ENCODE peak calls at places on chromosomes 11 and 22, in seven cellular contexts. U, H, E, J, F, B and R are unnamed samples.

GRCh38 chr11:102111787-102112653 is 1.8 kb downstream of the YAP1 start:
- DNase-seq in U (peak; percentile 65), H (no peak), E (peak; percentile 85), J (peak; percentile 89), F (no peak), B (no peak), R (peak; percentile 92)

GRCh38 chr22:38953577-38954413 is 3.6 kb upstream of the APOBEC3A start:
- DNase-seq in U (no peak), H (no peak), E (no peak), J (no peak), F (no peak), B (peak; percentile 74), R (no peak)

GRCh38 chr11:33701831-33702230 is 1.2 kb upstream of the C11orf91 start:
- DNase-seq in U (no peak), H (no peak), E (peak; percentile 87), J (peak; percentile 77), F (peak; percentile 78), B (no peak), R (peak; percentile 92)

GRCh38 chr11:65526744-65527143 is 1.9 kb downstream of the SCYL1 start:
- DNase-seq in U (no peak), H (no peak), E (no peak), J (no peak), F (no peak), B (no peak), R (peak; percentile 30)

GRCh38 chr11:103637250-103637649 is 399.2 kb upstream of the DDI1 start:
- DNase-seq in U (no peak), H (no peak), E (no peak), J (no peak), F (no peak), B (no peak), R (peak; percentile 59)

GRCh38 chr11:65503923-65504670 is 5.3 kb downstream of the MALAT1 start:
- DNase-seq in U (no peak), H (peak; percentile 40), E (peak; percentile 51), J (peak; percentile 80), F (no peak), B (no peak), R (peak; percentile 10)

GRCh38 chr11:78833237-78833636 is 258.6 kb upstream of the NARS2 start:
- DNase-seq in U (no peak), H (no peak), E (no peak), J (no peak), F (no peak), B (no peak), R (no peak)

GRCh38 chr11:44322243-44322642 is 12.3 kb upstream of the ALX4 start:
- DNase-seq in U (no peak), H (no peak), E (no peak), J (no peak), F (no peak), B (no peak), R (no peak)

GRCh38 chr22:50526849-50527801 is 1.7 kb upstream of the SCO2 start:
- DNase-seq in U (no peak), H (peak; percentile 90), E (no peak), J (peak; percentile 67), F (peak; percentile 64), B (no peak), R (peak; percentile 91)

GRCh38 chr22:46361861-46362220 is 26.3 kb downstream of the TRMU start:
- DNase-seq in U (no peak), H (no peak), E (no peak), J (no peak), F (no peak), B (no peak), R (peak; percentile 73)

GRCh38 chr22:49703990-49704344 is 123.7 kb downstream of the BRD1 start:
- DNase-seq in U (no peak), H (no peak), E (no peak), J (no peak), F (no peak), B (no peak), R (peak; percentile 27)

GRCh38 chr11:117428186-117428855 is 100.7 kb downstream of the CEP164 start:
- DNase-seq in U (no peak), H (peak; percentile 57), E (no peak), J (no peak), F (no peak), B (no peak), R (peak; percentile 55)

GRCh38 chr22:49519117-49519737 is 308.4 kb downstream of the BRD1 start:
- DNase-seq in U (no peak), H (no peak), E (no peak), J (no peak), F (no peak), B (no peak), R (peak; percentile 29)

GRCh38 chr11:6576471-6577373 is 26.7 kb downstream of the RRP8 start:
- DNase-seq in U (no peak), H (no peak), E (no peak), J (peak; percentile 84), F (peak; percentile 60), B (no peak), R (no peak)

GRCh38 chr22:48632641-48633246 is 1194.9 kb downstream of the BRD1 start:
- DNase-seq in U (no peak), H (no peak), E (no peak), J (no peak), F (no peak), B (no peak), R (no peak)

GRCh38 chr11:70471254-70471653 is 72.9 kb downstream of the CTTN start:
- DNase-seq in U (no peak), H (peak; percentile 87), E (peak; percentile 28), J (peak; percentile 50), F (no peak), B (no peak), R (peak; percentile 63)

GRCh38 chr11:73258104-73258684 is 13.9 kb upstream of the P2RY6 start:
- DNase-seq in U (no peak), H (peak; percentile 41), E (no peak), J (no peak), F (no peak), B (no peak), R (peak; percentile 85)

GRCh38 chr11:69873166-69874077 is 54.2 kb upstream of the FGF3 start:
- DNase-seq in U (no peak), H (peak; percentile 31), E (no peak), J (no peak), F (no peak), B (peak; percentile 8), R (no peak)

GRCh38 chr22:22913989-22914388 is 26.4 kb downstream of the IGLL5 start:
- DNase-seq in U (no peak), H (no peak), E (no peak), J (no peak), F (no peak), B (no peak), R (no peak)
- H3K27ac ChIP-seq in U (no peak overlapping the region), H (no peak overlapping the region), E (no peak overlapping the region), J (no peak overlapping the region), F (no peak overlapping the region), B (no peak overlapping the region), R (no peak overlapping the region)

GRCh38 chr22:19524170-19525115 is at the start of gene CLDN5:
- DNase-seq in U (no peak), H (peak; percentile 89), E (no peak), J (peak; percentile 36), F (peak; percentile 79), B (peak; percentile 35), R (peak; percentile 82)

GRCh38 chr22:19525116-19525660 is 978 bp upstream of the CLDN5 start:
- DNase-seq in U (no peak), H (no peak), E (no peak), J (no peak), F (peak; percentile 56), B (no peak), R (no peak)

GRCh38 chr22:19522190-19522880 is 1.9 kb downstream of the CLDN5 start:
- DNase-seq in U (no peak), H (peak; percentile 60), E (no peak), J (no peak), F (peak; percentile 47), B (no peak), R (peak; percentile 80)

GRCh38 chr22:19522881-19523239 is 1.4 kb downstream of the CLDN5 start:
- DNase-seq in U (no peak), H (no peak), E (no peak), J (no peak), F (no peak), B (no peak), R (peak; percentile 77)

GRCh38 chr22:19523240-19524169 is 705 bp downstream of the CLDN5 start:
- DNase-seq in U (no peak), H (peak; percentile 87), E (no peak), J (peak; percentile 52), F (no peak), B (peak; percentile 54), R (peak; percentile 73)
- H3K27ac ChIP-seq in U (no peak overlapping the region), H (no peak overlapping the region), E (no peak overlapping the region), J (no peak overlapping the region), F (peak overlapping the region; percentile 90), B (no peak overlapping the region), R (no peak overlapping the region)

DNA sequence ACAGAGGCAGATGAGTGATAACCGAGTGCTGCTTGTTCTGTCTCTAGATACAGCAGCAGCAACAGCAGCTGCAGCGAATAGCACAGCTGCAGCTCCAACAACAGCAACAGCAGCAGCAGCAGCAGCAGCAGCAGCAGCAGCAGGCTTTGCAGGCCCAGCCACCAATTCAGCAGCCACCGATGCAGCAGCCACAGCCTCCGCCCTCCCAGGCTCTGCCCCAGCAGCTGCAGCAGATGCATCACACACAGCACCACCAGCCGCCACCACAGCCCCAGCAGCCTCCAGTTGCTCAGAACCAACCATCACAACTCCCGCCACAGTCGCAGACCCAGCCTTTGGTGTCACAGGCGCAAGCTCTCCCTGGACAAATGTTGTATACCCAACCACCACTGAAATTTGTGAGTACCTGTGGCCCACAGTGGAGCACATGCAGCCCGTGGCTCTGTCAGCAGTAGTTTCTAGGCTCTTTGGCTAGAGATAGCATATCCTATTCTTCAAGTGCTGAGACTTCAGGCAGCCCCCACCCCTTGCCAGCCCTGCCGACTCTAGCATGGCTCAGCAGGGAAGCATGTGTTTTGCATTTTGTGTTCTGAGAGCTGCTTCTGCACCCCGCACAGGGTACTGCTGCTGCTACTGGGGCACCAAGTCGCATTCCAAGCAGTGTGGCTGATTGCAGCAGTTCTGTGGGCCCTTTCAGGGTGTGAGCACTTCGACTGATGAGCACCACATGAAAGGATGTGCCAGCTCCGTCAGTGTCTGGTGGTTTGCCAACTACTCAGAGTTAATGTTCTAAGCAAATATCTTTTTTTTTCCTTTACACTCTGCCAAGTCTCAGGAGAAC is 59.2 kb downstream of the MED15 start:
- DNase-seq in U (no peak), H (no peak), E (no peak), J (peak; percentile 75), F (no peak), B (no peak), R (peak; percentile 83)
- H3K27ac ChIP-seq in U (peak overlapping the region; percentile 29), H (no peak overlapping the region), E (peak overlapping the region; percentile 72), J (no peak overlapping the region), F (no peak overlapping the region), B (peak overlapping the region; percentile 53), R (peak overlapping the region; percentile 91)

DNA sequence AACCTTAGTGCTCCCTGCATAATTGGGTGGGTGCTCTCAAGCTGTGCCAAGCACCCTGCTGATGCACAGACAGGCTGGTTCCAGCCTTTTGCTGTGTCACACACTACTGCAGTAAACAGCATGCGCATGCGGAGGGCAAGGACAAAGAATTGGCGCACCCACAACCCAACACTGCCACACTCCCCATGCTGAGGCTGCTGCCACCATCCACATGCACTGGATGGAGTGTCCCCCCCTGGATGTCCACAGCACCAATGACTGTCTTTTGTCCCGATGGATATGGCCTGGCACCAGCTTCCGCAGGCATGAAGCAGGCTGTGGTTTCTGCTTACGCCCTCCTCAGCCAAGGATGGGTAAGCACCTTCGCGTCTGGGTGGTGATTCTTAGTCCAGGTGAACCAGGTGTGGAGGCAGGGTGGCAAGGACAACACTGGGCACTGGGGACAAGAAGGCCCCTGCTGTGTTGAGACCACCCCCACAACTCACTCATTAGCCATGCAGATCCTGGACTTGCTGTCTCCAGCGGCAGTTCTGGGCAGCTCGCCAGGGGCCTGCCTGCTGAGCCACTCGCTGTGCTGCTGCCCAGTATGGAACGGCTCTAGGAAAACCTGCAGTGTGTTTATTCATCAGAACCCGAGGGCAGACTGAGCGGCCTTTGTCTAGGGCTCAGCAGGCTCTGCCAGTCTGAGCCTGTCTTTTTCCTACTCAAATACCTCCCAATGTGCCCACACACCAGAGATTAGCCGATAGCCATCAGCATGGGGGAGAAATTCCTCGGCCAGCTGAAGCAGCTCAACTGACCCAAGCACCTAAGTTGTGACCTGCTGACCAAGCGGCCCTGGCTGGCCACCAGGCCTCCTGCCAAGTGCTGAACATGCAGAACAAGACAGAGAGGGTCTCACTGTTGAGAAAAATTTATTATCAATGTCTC is 8.2 kb upstream of the NAP1L4 start:
- DNase-seq in U (peak; percentile 74), H (no peak), E (peak; percentile 71), J (peak; percentile 78), F (peak; percentile 69), B (no peak), R (peak; percentile 86)
- H3K27ac ChIP-seq in U (peak overlapping the region; percentile 74), H (no peak overlapping the region), E (no peak overlapping the region), J (peak overlapping the region; percentile 66), F (peak overlapping the region; percentile 74), B (no peak overlapping the region), R (peak overlapping the region; percentile 46)